ENCODE peak calls at places on chromosome 18, in eight cellular contexts. H is nephron progenitor cell, Z is neural crest cell, F is mesothelial cell of epicardium, R is A549, K is RWPE2, U is GM20000, T is endothelial cell. O is an unnamed sample.

GRCh38 chr18:34871435-34871834 is 161.3 kb downstream of the DTNA start:
- DNase-seq in T (no peak), H (no peak), Z (no peak), F (no peak), R (no peak), U (no peak), K (no peak), O (peak; percentile 47)

GRCh38 chr18:47964086-47964485 is 33.6 kb upstream of the SMAD2 start:
- DNase-seq in F (no peak), H (no peak), T (no peak), R (no peak), U (no peak), K (no peak), Z (no peak), O (no peak)

GRCh38 chr18:30652377-30652776 is 390.2 kb downstream of the DSC3 start:
- DNase-seq in U (no peak), F (no peak), T (no peak), H (no peak), Z (no peak), R (no peak), K (no peak), O (no peak)

GRCh38 chr18:23833714-23834113 is 144.5 kb downstream of the LAMA3 start:
- DNase-seq in T (no peak), R (no peak), H (no peak), Z (no peak), K (no peak), F (no peak), U (no peak), O (no peak)

GRCh38 chr18:48530399-48531081 is 8.3 kb upstream of the CTIF start:
- DNase-seq in H (no peak), K (no peak), U (no peak), Z (no peak), R (no peak), T (no peak), F (no peak), O (no peak)

GRCh38 chr18:3451166-3451988 is 1.4 kb downstream of the TGIF1 start:
- DNase-seq in K (peak; percentile 80), R (no peak), Z (peak; percentile 75), F (peak; percentile 94), T (peak; percentile 87), H (peak; percentile 97), U (peak; percentile 71), O (peak; percentile 95)

GRCh38 chr18:49651033-49651432 is 89.2 kb downstream of the LIPG start:
- DNase-seq in H (no peak), Z (no peak), U (no peak), F (no peak), R (no peak), K (no peak), T (no peak), O (no peak)

GRCh38 chr18:34549367-34549766 is 160.7 kb upstream of the DTNA start:
- DNase-seq in H (no peak), R (no peak), Z (no peak), T (no peak), U (no peak), F (no peak), K (no peak), O (no peak)

GRCh38 chr18:35572644-35573043 is 8.9 kb upstream of the GALNT1 start:
- DNase-seq in H (no peak), U (no peak), T (no peak), F (no peak), K (no peak), R (no peak), Z (no peak), O (no peak)

GRCh38 chr18:26309283-26309682 is 83.0 kb downstream of the TAF4B start:
- DNase-seq in T (no peak), Z (no peak), R (peak; percentile 3), U (no peak), K (no peak), H (no peak), F (no peak), O (no peak)

GRCh38 chr18:3468066-3468705 is 18.2 kb downstream of the TGIF1 start:
- DNase-seq in U (no peak), T (no peak), R (no peak), K (no peak), H (no peak), Z (no peak), F (no peak), O (no peak)

GRCh38 chr18:58396966-58397365 is 231.9 kb downstream of the ALPK2 start:
- DNase-seq in K (no peak), R (no peak), T (no peak), U (no peak), H (no peak), F (no peak), Z (no peak), O (no peak)

GRCh38 chr18:71398530-71398929 is 1109.7 kb downstream of the SOCS6 start:
- DNase-seq in F (no peak), U (no peak), K (no peak), Z (peak; percentile 9), R (no peak), H (peak; percentile 22), T (no peak), O (peak; percentile 15)

GRCh38 chr18:9419956-9420631 is 55.2 kb upstream of the RALBP1 start:
- DNase-seq in H (no peak), R (no peak), K (no peak), T (no peak), Z (no peak), U (no peak), F (no peak), O (no peak)

GRCh38 chr18:9032519-9032918 is 70.0 kb upstream of the NDUFV2 start:
- DNase-seq in T (no peak), K (no peak), U (no peak), R (no peak), H (no peak), Z (no peak), F (no peak), O (no peak)

GRCh38 chr18:54607213-54607934 is 16.3 kb downstream of the DYNAP start:
- DNase-seq in R (no peak), U (no peak), Z (no peak), T (no peak), K (no peak), H (no peak), F (no peak), O (no peak)

DNA sequence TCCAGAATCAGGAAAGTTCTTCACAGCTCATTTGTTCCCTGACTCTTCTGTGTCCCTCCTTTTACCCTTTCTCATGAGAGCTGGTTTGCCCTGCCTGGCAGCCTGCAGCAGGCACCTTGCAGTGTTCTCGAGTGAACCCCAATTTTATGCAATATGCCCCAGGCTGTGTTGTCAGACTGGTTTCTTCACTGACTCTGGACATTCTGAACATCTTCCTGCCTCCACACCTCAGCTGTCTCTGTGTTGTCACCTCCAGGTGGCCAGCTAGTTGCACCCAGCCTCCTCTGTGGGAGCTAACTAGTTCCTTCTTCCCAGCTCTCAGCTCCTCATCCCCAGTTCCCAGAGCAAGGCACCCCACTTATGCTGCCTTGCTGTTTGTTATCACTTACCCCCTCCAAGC is 5.5 kb downstream of the SETBP1 start:
- DNase-seq in H (no peak), R (no peak), U (no peak), Z (no peak), K (no peak), F (no peak), T (no peak), O (no peak)
- TF ChIP-seq CTCF in H (no peak), R (no peak), U (no peak), Z (no peak), K (no peak), F (no peak), T (no peak), O (no peak)

DNA sequence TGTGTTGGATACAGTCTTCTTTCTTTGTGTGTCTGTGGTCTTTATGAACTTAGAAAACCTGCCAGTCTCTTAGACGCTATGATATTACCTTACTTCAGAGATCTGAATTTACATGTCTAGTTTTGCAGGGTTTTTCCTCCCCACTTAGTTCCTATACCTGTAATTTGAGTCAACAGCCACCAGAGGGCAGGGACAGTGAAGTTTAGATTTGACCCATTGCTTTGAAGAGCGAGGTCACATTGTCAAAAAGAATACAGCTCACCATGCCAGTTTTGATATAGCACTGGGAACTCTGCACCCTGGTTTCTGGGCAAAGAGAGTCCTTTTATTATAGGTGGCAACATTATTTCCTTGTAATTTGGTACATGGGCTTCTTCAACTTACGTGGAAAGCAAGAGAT is 102.3 kb downstream of the MAPK4 start:
- DNase-seq in R (no peak), Z (no peak), T (no peak), K (no peak), H (no peak), U (peak; percentile 14), F (no peak), O (no peak)
- TF ChIP-seq CTCF in R (peak; percentile 22), Z (peak; percentile 65), T (peak; percentile 62), K (peak; percentile 20), H (peak; percentile 60), U (no peak), F (peak; percentile 54), O (peak; percentile 55)

DNA sequence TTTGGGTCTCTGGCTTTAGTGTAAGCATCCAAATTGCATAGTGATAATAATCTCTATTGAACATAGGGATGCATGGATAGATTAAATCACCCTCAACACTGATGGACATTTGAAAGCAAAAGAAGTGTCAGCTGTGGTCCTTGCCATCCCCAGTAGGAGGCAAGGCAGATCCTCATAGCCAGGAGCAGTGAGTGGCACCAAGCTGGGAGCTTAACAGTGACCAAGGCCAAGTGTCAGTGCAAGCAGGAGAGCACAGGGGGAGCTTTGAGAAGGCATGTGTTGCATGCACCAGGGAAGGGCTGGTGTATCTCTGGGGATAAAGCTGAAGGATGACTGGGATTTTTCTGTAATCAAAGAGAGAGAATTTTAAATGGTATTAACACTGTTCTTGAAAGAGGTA is 14.7 kb downstream of the SLC14A1 start:
- DNase-seq in Z (no peak), U (no peak), H (no peak), F (no peak), T (no peak), K (no peak), R (no peak), O (no peak)
- TF ChIP-seq CTCF in Z (no peak), U (no peak), H (no peak), F (no peak), T (no peak), K (no peak), R (no peak), O (no peak)

GRCh38 chr18:6997802-6998201 is 119.8 kb downstream of the LAMA1 start:
- DNase-seq in T (no peak), U (no peak), F (no peak), H (no peak), Z (no peak), K (no peak), R (no peak), O (no peak)

GRCh38 chr18:6994719-6995430 is 122.7 kb downstream of the LAMA1 start:
- DNase-seq in T (no peak), R (no peak), Z (no peak), H (no peak), F (no peak), U (no peak), K (no peak), O (no peak)

GRCh38 chr18:7002107-7002506 is 115.5 kb downstream of the LAMA1 start:
- DNase-seq in T (no peak), H (no peak), K (no peak), F (no peak), Z (no peak), U (no peak), R (no peak), O (no peak)

DNA sequence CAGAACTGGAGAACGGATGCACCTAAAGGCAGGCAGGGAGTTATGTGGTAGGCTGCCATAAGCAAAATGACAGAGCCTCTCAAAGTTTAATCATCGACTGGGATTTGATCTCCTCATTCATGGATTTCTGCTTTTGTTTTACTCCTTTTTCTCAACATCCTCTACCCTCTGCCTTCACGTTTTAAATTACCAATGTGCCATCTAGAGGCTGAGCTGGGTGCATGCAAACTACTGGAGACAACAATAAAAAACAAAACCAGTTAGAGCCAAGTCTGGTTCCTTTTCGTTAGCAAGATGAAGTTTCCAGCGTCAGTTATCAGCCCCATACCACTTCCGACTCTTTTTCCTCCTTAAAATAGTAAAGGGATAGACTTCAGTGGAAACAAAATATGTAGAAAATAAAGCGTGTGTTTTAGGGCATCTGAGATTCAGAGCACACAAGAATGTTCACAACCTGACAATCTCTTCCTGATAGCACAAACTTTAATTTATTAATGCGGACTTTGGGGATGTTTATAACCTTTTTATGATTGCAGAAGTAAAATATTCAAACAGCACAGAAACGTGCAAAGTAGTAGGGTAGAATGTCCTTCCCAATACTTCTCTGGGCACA is 117.0 kb downstream of the LAMA1 start:
- DNase-seq in U (no peak), H (no peak), F (no peak), T (no peak), K (no peak), Z (no peak), R (no peak), O (no peak)
- TF ChIP-seq CTCF in U (no peak), H (peak; percentile 45), F (peak; percentile 23), T (no peak), K (peak; percentile 73), Z (peak; percentile 66), R (peak; percentile 29), O (no peak)